ENCODE peak calls at places on chromosomes 2 and 18, in four cellular contexts. One of them, this sample, is unnamed.

GRCh38 chr2:9097871-9098270 is 94.4 kb upstream of the MBOAT2 start:
- DNase-seq in neuronal stem cell: no peak
- DNase-seq in IMR-90: no peak
- DNase-seq in H1: no peak
- DNase-seq in this sample: no peak

GRCh38 chr2:96913398-96914202 is 43.7 kb upstream of the SEMA4C start:
- DNase-seq in neuronal stem cell: no peak
- DNase-seq in H1: no peak
- DNase-seq in IMR-90: no peak
- DNase-seq in this sample: no peak

GRCh38 chr18:60404686-60405085 is 32.1 kb upstream of the MC4R start:
- DNase-seq in IMR-90: no peak
- DNase-seq in neuronal stem cell: no peak
- DNase-seq in H1: no peak
- DNase-seq in this sample: no peak

GRCh38 chr2:135951071-135951583 is 34.3 kb downstream of the DARS1 start:
- DNase-seq in H1: no peak
- DNase-seq in neuronal stem cell: no peak
- DNase-seq in IMR-90: no peak
- DNase-seq in this sample: no peak

GRCh38 chr18:369224-370010 is 101.6 kb upstream of the THOC1 start:
- DNase-seq in neuronal stem cell: no peak
- DNase-seq in H1: no peak
- DNase-seq in IMR-90: peak
- DNase-seq in this sample: no peak

GRCh38 chr2:237065062-237065360 is 20.7 kb upstream of the COPS8 start:
- DNase-seq in H1: no peak
- DNase-seq in IMR-90: no peak
- DNase-seq in neuronal stem cell: no peak
- DNase-seq in this sample: no peak

GRCh38 chr18:63476666-63477065 is at the start of gene SERPINB5:
- DNase-seq in IMR-90: no peak
- DNase-seq in neuronal stem cell: no peak
- DNase-seq in H1: no peak
- DNase-seq in this sample: peak

GRCh38 chr2:239370403-239370802 is 30.4 kb downstream of the HDAC4 start:
- DNase-seq in neuronal stem cell: no peak
- DNase-seq in IMR-90: no peak
- DNase-seq in H1: no peak
- DNase-seq in this sample: no peak

GRCh38 chr2:54471221-54471711 is 15.1 kb downstream of the SPTBN1 start:
- DNase-seq in H1: no peak
- DNase-seq in neuronal stem cell: no peak
- DNase-seq in IMR-90: peak
- DNase-seq in this sample: no peak

GRCh38 chr2:55014962-55015939 is 35.0 kb downstream of the RTN4 start:
- DNase-seq in IMR-90: peak
- DNase-seq in neuronal stem cell: no peak
- DNase-seq in H1: no peak
- DNase-seq in this sample: no peak

GRCh38 chr2:8334866-8335325 is 347.0 kb upstream of the ID2 start:
- DNase-seq in IMR-90: no peak
- DNase-seq in H1: no peak
- DNase-seq in neuronal stem cell: no peak
- DNase-seq in this sample: no peak

GRCh38 chr2:2694751-2695150 is 363.7 kb upstream of the MYT1L start:
- DNase-seq in H1: no peak
- DNase-seq in IMR-90: no peak
- DNase-seq in neuronal stem cell: no peak
- DNase-seq in this sample: no peak

GRCh38 chr2:109272461-109272860 is 143.5 kb downstream of the SH3RF3 start:
- DNase-seq in H1: no peak
- DNase-seq in IMR-90: no peak
- DNase-seq in neuronal stem cell: no peak
- DNase-seq in this sample: no peak

GRCh38 chr2:157837851-157838441 is 38.2 kb downstream of the ACVR1 start:
- DNase-seq in neuronal stem cell: no peak
- DNase-seq in IMR-90: peak
- DNase-seq in H1: no peak
- DNase-seq in this sample: no peak

GRCh38 chr2:209772316-209772715 is 684 bp downstream of the UNC80 start:
- DNase-seq in neuronal stem cell: no peak
- DNase-seq in H1: no peak
- DNase-seq in IMR-90: no peak
- DNase-seq in this sample: no peak

GRCh38 chr2:162174778-162175177 is 22.7 kb upstream of the GCG start:
- DNase-seq in neuronal stem cell: no peak
- DNase-seq in IMR-90: peak
- DNase-seq in H1: no peak
- DNase-seq in this sample: no peak

GRCh38 chr2:102078773-102079172 is 63.8 kb upstream of the IL1R1 start:
- DNase-seq in neuronal stem cell: no peak
- DNase-seq in H1: no peak
- DNase-seq in IMR-90: no peak
- DNase-seq in this sample: no peak

GRCh38 chr18:46283895-46284295 is 179.7 kb downstream of the HAUS1 start:
- DNase-seq in IMR-90: no peak
- DNase-seq in H1: no peak
- DNase-seq in neuronal stem cell: no peak
- DNase-seq in this sample: peak

GRCh38 chr2:111029135-111029927 is 91.4 kb upstream of the BCL2L11 start:
- DNase-seq in neuronal stem cell: no peak
- DNase-seq in H1: no peak
- DNase-seq in IMR-90: no peak
- DNase-seq in this sample: peak

DNA sequence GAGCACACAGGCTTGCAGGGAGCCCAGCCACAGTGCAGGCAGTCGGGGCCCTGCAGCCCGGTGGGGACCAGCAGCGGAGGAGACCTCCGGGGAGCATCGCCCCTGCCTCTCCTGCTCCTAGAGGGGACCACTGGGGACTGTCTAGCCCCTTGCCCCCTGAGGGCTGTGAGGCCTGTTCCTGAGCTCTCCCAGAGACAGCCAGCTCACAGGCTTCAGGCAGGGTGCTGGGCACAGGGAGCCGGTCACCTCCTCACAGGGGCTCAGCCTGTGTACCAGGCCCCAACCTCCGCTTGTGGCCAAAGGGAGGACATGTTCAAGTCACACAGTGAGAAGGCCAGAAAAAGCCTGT is 3.5 kb upstream of the NMUR1 start:
- DNase-seq in neuronal stem cell: no peak
- DNase-seq in H1: no peak
- DNase-seq in IMR-90: no peak
- DNase-seq in this sample: no peak
- H3K14ac ChIP-seq in neuronal stem cell: no peak
- H3K14ac ChIP-seq in H1: no peak
- H3K14ac ChIP-seq in IMR-90: no peak
- H3K14ac ChIP-seq in this sample: no peak

DNA sequence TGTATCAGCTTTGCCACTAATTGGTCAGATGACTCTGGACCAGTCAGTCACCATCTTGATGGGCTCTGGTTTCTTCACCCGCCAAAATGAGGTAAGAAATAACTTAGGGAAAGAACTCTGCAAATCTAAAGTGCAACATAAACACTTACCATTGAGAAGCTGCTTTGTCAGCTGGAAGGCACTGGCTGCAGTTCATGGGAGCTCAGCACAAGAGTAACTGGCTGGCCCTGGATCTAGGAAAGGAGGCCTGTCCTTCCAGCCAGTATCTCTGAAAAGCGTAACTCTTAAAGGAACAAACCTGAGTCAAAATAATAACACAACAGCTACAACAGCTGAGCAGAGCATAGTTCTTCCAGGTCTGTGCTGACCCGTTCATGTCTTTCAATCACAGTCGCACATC is 123.8 kb downstream of the CACNB4 start:
- DNase-seq in IMR-90: no peak
- DNase-seq in neuronal stem cell: no peak
- DNase-seq in H1: no peak
- DNase-seq in this sample: no peak
- H3K4me2 ChIP-seq in IMR-90: no peak
- H3K4me2 ChIP-seq in neuronal stem cell: no peak
- H3K4me2 ChIP-seq in H1: no peak
- H3K4me2 ChIP-seq in this sample: no peak

DNA sequence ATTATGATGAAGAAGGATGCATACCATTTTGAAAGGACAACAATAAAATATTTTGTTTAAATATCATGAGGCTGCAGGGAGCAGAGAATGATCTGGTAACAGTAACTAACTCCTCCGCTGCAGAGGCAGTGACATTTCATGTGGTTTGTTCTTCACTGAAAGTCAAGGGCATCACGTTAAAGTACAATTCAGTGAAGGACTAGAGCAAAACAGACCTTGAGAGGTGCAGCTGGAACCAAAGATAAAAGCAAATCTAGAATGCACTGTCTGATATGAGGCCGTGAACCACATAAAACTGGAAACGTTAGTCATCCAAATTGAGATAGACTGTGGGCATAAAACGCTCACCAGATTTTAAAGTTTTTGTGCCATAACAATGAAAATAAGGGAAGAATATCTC is 522.9 kb upstream of the TNP1 start:
- DNase-seq in neuronal stem cell: no peak
- DNase-seq in H1: no peak
- DNase-seq in IMR-90: no peak
- DNase-seq in this sample: no peak
- H3K14ac ChIP-seq in neuronal stem cell: no peak
- H3K14ac ChIP-seq in H1: no peak
- H3K14ac ChIP-seq in IMR-90: peak
- H3K14ac ChIP-seq in this sample: no peak

DNA sequence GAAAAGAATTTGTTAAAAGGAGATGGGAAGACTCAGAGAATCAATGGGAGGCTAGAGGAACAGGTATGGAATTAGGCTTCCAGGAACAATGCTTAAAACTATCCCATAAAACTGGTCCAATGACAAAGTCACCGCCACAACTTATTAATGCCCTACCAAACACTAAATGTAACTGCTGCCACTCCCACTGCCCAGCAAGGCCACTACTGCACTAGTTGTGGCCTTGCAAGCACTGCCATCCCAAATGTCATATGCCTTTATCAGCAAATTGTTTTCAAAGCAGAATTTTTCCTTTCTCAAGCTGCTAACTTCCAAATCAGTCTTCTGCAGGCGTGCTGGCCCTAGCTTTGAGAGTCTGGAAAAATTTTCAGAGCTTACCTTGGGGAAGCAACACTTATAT is 14.5 kb upstream of the C2orf69 start:
- DNase-seq in IMR-90: no peak
- DNase-seq in H1: no peak
- DNase-seq in neuronal stem cell: no peak
- DNase-seq in this sample: no peak
- H3K4me2 ChIP-seq in IMR-90: no peak
- H3K4me2 ChIP-seq in H1: no peak
- H3K4me2 ChIP-seq in neuronal stem cell: no peak
- H3K4me2 ChIP-seq in this sample: no peak

GRCh38 chr2:19138264-19138825 is 220.1 kb downstream of the OSR1 start:
- DNase-seq in H1: no peak
- DNase-seq in neuronal stem cell: no peak
- DNase-seq in IMR-90: no peak
- DNase-seq in this sample: no peak

GRCh38 chr2:19140463-19141208 is 217.8 kb downstream of the OSR1 start:
- DNase-seq in IMR-90: peak
- DNase-seq in H1: peak
- DNase-seq in neuronal stem cell: no peak
- DNase-seq in this sample: no peak

GRCh38 chr2:19139386-19139785 is 219.0 kb downstream of the OSR1 start:
- DNase-seq in IMR-90: no peak
- DNase-seq in H1: no peak
- DNase-seq in neuronal stem cell: no peak
- DNase-seq in this sample: no peak

GRCh38 chr2:19137433-19137832 is 221.0 kb downstream of the OSR1 start:
- DNase-seq in IMR-90: no peak
- DNase-seq in H1: no peak
- DNase-seq in neuronal stem cell: no peak
- DNase-seq in this sample: no peak

DNA sequence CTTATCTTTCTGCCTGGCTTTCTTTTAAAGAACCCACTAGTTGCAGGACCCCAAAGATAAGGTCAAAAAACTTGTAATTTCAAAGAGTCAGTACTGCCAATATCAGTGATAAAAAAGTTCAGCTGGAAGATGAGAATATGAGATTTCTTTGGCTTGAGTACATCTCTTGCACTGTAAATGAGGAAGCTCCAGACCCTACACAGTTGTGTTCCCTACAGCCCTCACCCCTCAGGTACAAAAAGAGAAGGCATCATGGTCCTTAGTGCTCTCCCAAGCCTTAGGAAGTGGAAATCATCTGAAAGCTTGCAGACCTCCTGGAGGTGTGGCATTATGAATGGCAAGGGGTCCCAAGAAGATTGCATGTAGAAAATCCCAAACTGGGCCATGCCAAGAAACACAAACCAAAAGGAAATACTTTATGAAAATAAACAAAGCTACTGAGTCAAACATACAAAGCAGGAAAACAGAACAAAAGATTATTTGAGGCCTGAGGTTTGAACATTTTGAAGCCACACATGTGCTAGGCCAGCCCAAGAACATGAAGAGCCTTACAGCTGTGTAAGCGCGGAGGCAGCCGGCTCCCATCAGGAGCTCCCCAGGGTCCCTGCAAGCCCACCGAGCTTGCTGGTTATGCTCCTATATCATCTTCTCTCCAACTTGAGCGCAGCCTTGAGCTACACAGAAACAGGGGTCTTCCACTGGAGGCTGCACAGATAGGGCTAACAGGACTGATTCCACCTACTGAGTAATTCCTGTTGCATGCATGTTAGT is 217.0 kb downstream of the OSR1 start:
- DNase-seq in H1: no peak
- DNase-seq in IMR-90: peak
- DNase-seq in neuronal stem cell: no peak
- DNase-seq in this sample: no peak
- H3K14ac ChIP-seq in H1: no peak
- H3K14ac ChIP-seq in IMR-90: peak
- H3K14ac ChIP-seq in neuronal stem cell: no peak
- H3K14ac ChIP-seq in this sample: no peak

DNA sequence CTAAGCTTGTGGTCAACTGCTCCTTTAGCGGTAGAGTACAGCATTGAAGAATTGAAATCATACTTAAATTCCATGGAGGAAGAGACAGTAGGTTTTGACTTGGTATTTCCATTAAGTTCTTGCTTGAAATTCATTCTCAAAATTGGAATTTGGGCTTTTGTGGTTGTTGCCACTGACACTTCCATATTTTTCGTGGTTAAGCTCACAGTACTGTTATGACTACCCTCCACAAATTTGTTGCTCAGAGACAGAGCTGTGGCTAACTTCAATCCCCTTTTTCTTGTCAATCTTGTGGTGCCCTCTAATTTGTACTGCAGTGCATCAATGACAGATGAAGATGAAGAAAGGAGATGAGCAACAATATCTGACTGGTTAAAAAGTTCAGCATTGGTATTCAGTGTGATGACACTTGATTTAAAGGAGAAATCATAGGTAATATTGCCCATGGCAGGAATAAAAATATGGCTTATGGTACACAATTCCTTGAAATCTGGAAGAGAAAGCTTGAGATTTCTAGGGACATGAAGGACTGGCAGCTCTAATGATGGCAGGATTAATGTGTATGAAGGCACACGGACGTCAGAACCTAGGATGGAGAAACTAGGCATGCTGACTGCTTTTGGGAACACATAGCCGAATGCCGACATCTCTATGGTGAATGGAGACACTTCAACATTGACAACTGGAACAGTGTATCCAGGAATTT is 37.3 kb downstream of the APOB start:
- DNase-seq in H1: no peak
- DNase-seq in neuronal stem cell: no peak
- DNase-seq in IMR-90: no peak
- DNase-seq in this sample: no peak
- H3K4me2 ChIP-seq in H1: no peak
- H3K4me2 ChIP-seq in neuronal stem cell: no peak
- H3K4me2 ChIP-seq in IMR-90: no peak
- H3K4me2 ChIP-seq in this sample: no peak

GRCh38 chr2:38212312-38212711 is 136.4 kb upstream of the CYP1B1 start:
- DNase-seq in IMR-90: no peak
- DNase-seq in H1: no peak
- DNase-seq in neuronal stem cell: no peak
- DNase-seq in this sample: no peak
- H3K14ac ChIP-seq in IMR-90: no peak
- H3K14ac ChIP-seq in H1: no peak
- H3K14ac ChIP-seq in neuronal stem cell: no peak
- H3K14ac ChIP-seq in this sample: no peak